ENCODE peak calls at places on chromosomes 3 and 15, in eight cellular contexts. D is HTR-8/SVneo; B is fibroblast of the aortic adventitia; Q is fibroblast of mammary gland; T is effector CD4-positive, alpha-beta T cell; K is HEK293T; N is skeletal muscle cell; F is T1000. X is an unnamed sample.

GRCh38 chr3:14243782-14244181 is 65.2 kb downstream of the LSM3 start:
- DNase-seq in K (no peak), D (no peak), B (no peak), T (no peak), Q (no peak), N (no peak), F (no peak), X (no peak)

GRCh38 chr15:53225786-53226185 is 435.6 kb upstream of the ONECUT1 start:
- DNase-seq in F (no peak), Q (no peak), T (no peak), D (no peak), K (no peak), B (no peak), N (no peak), X (no peak)

GRCh38 chr3:64104691-64105101 is 81.4 kb upstream of the PSMD6 start:
- DNase-seq in T (no peak), F (no peak), K (no peak), Q (peak; percentile 43), D (peak; percentile 35), N (no peak), B (peak; percentile 32), X (peak; percentile 16)

GRCh38 chr3:77652624-77653023 is 612.7 kb downstream of the ROBO2 start:
- DNase-seq in T (no peak), N (no peak), D (no peak), K (no peak), B (no peak), Q (no peak), F (no peak), X (no peak)

GRCh38 chr3:9779721-9780450 is 10.1 kb upstream of the CAMK1 start:
- DNase-seq in B (no peak), N (no peak), K (no peak), T (no peak), Q (no peak), D (no peak), F (no peak), X (no peak)

GRCh38 chr15:57555270-57555669 is 36.4 kb upstream of the MYZAP start:
- DNase-seq in Q (no peak), B (no peak), F (no peak), K (no peak), D (no peak), N (peak; percentile 34), T (no peak), X (no peak)

GRCh38 chr3:31448035-31448881 is 84.5 kb upstream of the STT3B start:
- DNase-seq in N (no peak), F (no peak), K (peak; percentile 22), T (peak; percentile 8), Q (peak; percentile 23), D (no peak), B (peak; percentile 11), X (peak; percentile 42)

GRCh38 chr3:7779331-7779730 is 722.3 kb upstream of the LMCD1 start:
- DNase-seq in B (no peak), K (no peak), Q (peak; percentile 25), T (no peak), F (no peak), N (no peak), D (no peak), X (no peak)

GRCh38 chr3:139764936-139765335 is 87.2 kb upstream of the NMNAT3 start:
- DNase-seq in T (no peak), F (peak; percentile 46), B (peak; percentile 83), D (peak; percentile 33), K (no peak), Q (peak; percentile 93), N (peak; percentile 86), X (peak; percentile 91)

GRCh38 chr3:71874618-71875017 is 89.7 kb upstream of the PROK2 start:
- DNase-seq in Q (no peak), D (no peak), T (no peak), N (no peak), K (no peak), B (no peak), F (no peak), X (no peak)

GRCh38 chr3:184563569-184563925 is 2.0 kb downstream of the EPHB3 start:
- DNase-seq in F (no peak), Q (no peak), B (no peak), K (no peak), N (no peak), T (no peak), D (no peak), X (no peak)

GRCh38 chr3:183265713-183266417 is 12.8 kb downstream of the B3GNT5 start:
- DNase-seq in T (no peak), B (peak; percentile 66), N (peak; percentile 94), D (no peak), F (no peak), K (no peak), Q (peak; percentile 98), X (peak; percentile 98)

GRCh38 chr3:37990527-37990926 is at the start of gene VILL:
- DNase-seq in T (no peak), Q (no peak), N (no peak), B (no peak), K (no peak), D (no peak), F (no peak), X (peak; percentile 71)

GRCh38 chr15:92797168-92798052 is 102.7 kb upstream of the CHD2 start:
- DNase-seq in K (peak; percentile 59), N (no peak), F (no peak), T (peak; percentile 57), D (peak; percentile 62), Q (peak; percentile 84), B (peak; percentile 91), X (peak; percentile 76)

GRCh38 chr15:38217788-38218609 is 34.6 kb upstream of the SPRED1 start:
- DNase-seq in K (no peak), T (no peak), F (no peak), N (no peak), D (no peak), B (no peak), Q (peak; percentile 57), X (no peak)